ENCODE peak calls at places on chromosomes 6 and 20, in eight cellular contexts. One of them, this sample, is unnamed.
A peak's percentile ranks its signal among the peaks of the same experiment; 100 is the strongest.

GRCh38 chr20:19492116-19492515 is 265.9 kb upstream of the RIN2 start:
- DNase-seq in stimulated activated naive B cell treated with anti-CD40 and anti-IgM and Interleukin-4, amounts not matched to agents 10 μg/mL and 1 μg/mL and 100 μg/mL, for 72 hours: no peak
- DNase-seq in A549: no peak
- DNase-seq in GDM1: no peak
- DNase-seq in colonic mucosa: no peak
- DNase-seq in right cardiac atrium: no peak
- DNase-seq in stimulated activated CD4-positive, alpha-beta T cell treated with anti-CD3 and anti-CD28 coated beads, Interleukin-1b, Interleukin-23, amount 100 ng/mL, for 24 hours: no peak
- DNase-seq in smooth muscle cell of the brain vasculature: no peak
- DNase-seq in this sample: no peak

GRCh38 chr6:54801669-54802068 is 44.9 kb upstream of the FAM83B start:
- DNase-seq in GDM1: no peak
- DNase-seq in right cardiac atrium: no peak
- DNase-seq in stimulated activated CD4-positive, alpha-beta T cell treated with anti-CD3 and anti-CD28 coated beads, Interleukin-1b, Interleukin-23, amount 100 ng/mL, for 24 hours: no peak
- DNase-seq in smooth muscle cell of the brain vasculature: no peak
- DNase-seq in colonic mucosa: no peak
- DNase-seq in stimulated activated naive B cell treated with anti-CD40 and anti-IgM and Interleukin-4, amounts not matched to agents 10 μg/mL and 1 μg/mL and 100 μg/mL, for 72 hours: no peak
- DNase-seq in A549: peak; percentile 6
- DNase-seq in this sample: no peak

GRCh38 chr6:107330190-107330589 is 129.2 kb downstream of the PDSS2 start:
- DNase-seq in stimulated activated naive B cell treated with anti-CD40 and anti-IgM and Interleukin-4, amounts not matched to agents 10 μg/mL and 1 μg/mL and 100 μg/mL, for 72 hours: peak; percentile 31
- DNase-seq in smooth muscle cell of the brain vasculature: no peak
- DNase-seq in colonic mucosa: no peak
- DNase-seq in right cardiac atrium: no peak
- DNase-seq in A549: no peak
- DNase-seq in GDM1: no peak
- DNase-seq in stimulated activated CD4-positive, alpha-beta T cell treated with anti-CD3 and anti-CD28 coated beads, Interleukin-1b, Interleukin-23, amount 100 ng/mL, for 24 hours: no peak
- DNase-seq in this sample: no peak

GRCh38 chr6:7590918-7591302 is 912 bp downstream of the SNRNP48 start:
- DNase-seq in stimulated activated CD4-positive, alpha-beta T cell treated with anti-CD3 and anti-CD28 coated beads, Interleukin-1b, Interleukin-23, amount 100 ng/mL, for 24 hours: no peak
- DNase-seq in colonic mucosa: peak; percentile 28
- DNase-seq in GDM1: no peak
- DNase-seq in smooth muscle cell of the brain vasculature: no peak
- DNase-seq in A549: no peak
- DNase-seq in stimulated activated naive B cell treated with anti-CD40 and anti-IgM and Interleukin-4, amounts not matched to agents 10 μg/mL and 1 μg/mL and 100 μg/mL, for 72 hours: no peak
- DNase-seq in right cardiac atrium: peak; percentile 31
- DNase-seq in this sample: no peak

GRCh38 chr20:56458227-56458821 is 10.1 kb upstream of the RTF2 start:
- DNase-seq in colonic mucosa: no peak
- DNase-seq in stimulated activated naive B cell treated with anti-CD40 and anti-IgM and Interleukin-4, amounts not matched to agents 10 μg/mL and 1 μg/mL and 100 μg/mL, for 72 hours: no peak
- DNase-seq in GDM1: no peak
- DNase-seq in stimulated activated CD4-positive, alpha-beta T cell treated with anti-CD3 and anti-CD28 coated beads, Interleukin-1b, Interleukin-23, amount 100 ng/mL, for 24 hours: no peak
- DNase-seq in right cardiac atrium: no peak
- DNase-seq in smooth muscle cell of the brain vasculature: no peak
- DNase-seq in A549: no peak
- DNase-seq in this sample: no peak

GRCh38 chr6:21390537-21391213 is 202.9 kb upstream of the SOX4 start:
- DNase-seq in stimulated activated CD4-positive, alpha-beta T cell treated with anti-CD3 and anti-CD28 coated beads, Interleukin-1b, Interleukin-23, amount 100 ng/mL, for 24 hours: no peak
- DNase-seq in stimulated activated naive B cell treated with anti-CD40 and anti-IgM and Interleukin-4, amounts not matched to agents 10 μg/mL and 1 μg/mL and 100 μg/mL, for 72 hours: no peak
- DNase-seq in A549: no peak
- DNase-seq in colonic mucosa: no peak
- DNase-seq in right cardiac atrium: no peak
- DNase-seq in GDM1: no peak
- DNase-seq in smooth muscle cell of the brain vasculature: no peak
- DNase-seq in this sample: no peak

GRCh38 chr20:22663528-22664025 is 79.2 kb upstream of the FOXA2 start:
- DNase-seq in GDM1: no peak
- DNase-seq in colonic mucosa: no peak
- DNase-seq in right cardiac atrium: no peak
- DNase-seq in smooth muscle cell of the brain vasculature: no peak
- DNase-seq in stimulated activated naive B cell treated with anti-CD40 and anti-IgM and Interleukin-4, amounts not matched to agents 10 μg/mL and 1 μg/mL and 100 μg/mL, for 72 hours: no peak
- DNase-seq in stimulated activated CD4-positive, alpha-beta T cell treated with anti-CD3 and anti-CD28 coated beads, Interleukin-1b, Interleukin-23, amount 100 ng/mL, for 24 hours: no peak
- DNase-seq in A549: no peak
- DNase-seq in this sample: peak; percentile 79

GRCh38 chr6:24680582-24680981 is 13.7 kb downstream of the ACOT13 start:
- DNase-seq in A549: no peak
- DNase-seq in smooth muscle cell of the brain vasculature: no peak
- DNase-seq in stimulated activated CD4-positive, alpha-beta T cell treated with anti-CD3 and anti-CD28 coated beads, Interleukin-1b, Interleukin-23, amount 100 ng/mL, for 24 hours: no peak
- DNase-seq in right cardiac atrium: no peak
- DNase-seq in stimulated activated naive B cell treated with anti-CD40 and anti-IgM and Interleukin-4, amounts not matched to agents 10 μg/mL and 1 μg/mL and 100 μg/mL, for 72 hours: no peak
- DNase-seq in colonic mucosa: no peak
- DNase-seq in GDM1: no peak
- DNase-seq in this sample: no peak

GRCh38 chr20:46252352-46253091 is 55.8 kb downstream of the CDH22 start:
- DNase-seq in GDM1: no peak
- DNase-seq in stimulated activated naive B cell treated with anti-CD40 and anti-IgM and Interleukin-4, amounts not matched to agents 10 μg/mL and 1 μg/mL and 100 μg/mL, for 72 hours: no peak
- DNase-seq in colonic mucosa: no peak
- DNase-seq in right cardiac atrium: no peak
- DNase-seq in smooth muscle cell of the brain vasculature: no peak
- DNase-seq in A549: no peak
- DNase-seq in stimulated activated CD4-positive, alpha-beta T cell treated with anti-CD3 and anti-CD28 coated beads, Interleukin-1b, Interleukin-23, amount 100 ng/mL, for 24 hours: no peak
- DNase-seq in this sample: no peak

GRCh38 chr6:117448732-117449131 is 23.0 kb upstream of the ROS1 start:
- DNase-seq in A549: peak; percentile 76
- DNase-seq in right cardiac atrium: no peak
- DNase-seq in stimulated activated naive B cell treated with anti-CD40 and anti-IgM and Interleukin-4, amounts not matched to agents 10 μg/mL and 1 μg/mL and 100 μg/mL, for 72 hours: no peak
- DNase-seq in smooth muscle cell of the brain vasculature: peak; percentile 20
- DNase-seq in colonic mucosa: no peak
- DNase-seq in GDM1: no peak
- DNase-seq in stimulated activated CD4-positive, alpha-beta T cell treated with anti-CD3 and anti-CD28 coated beads, Interleukin-1b, Interleukin-23, amount 100 ng/mL, for 24 hours: no peak
- DNase-seq in this sample: no peak

GRCh38 chr6:119184008-119184665 is 105.7 kb upstream of the FAM184A start:
- DNase-seq in stimulated activated CD4-positive, alpha-beta T cell treated with anti-CD3 and anti-CD28 coated beads, Interleukin-1b, Interleukin-23, amount 100 ng/mL, for 24 hours: no peak
- DNase-seq in right cardiac atrium: no peak
- DNase-seq in colonic mucosa: no peak
- DNase-seq in smooth muscle cell of the brain vasculature: no peak
- DNase-seq in GDM1: no peak
- DNase-seq in A549: no peak
- DNase-seq in stimulated activated naive B cell treated with anti-CD40 and anti-IgM and Interleukin-4, amounts not matched to agents 10 μg/mL and 1 μg/mL and 100 μg/mL, for 72 hours: no peak
- DNase-seq in this sample: no peak

GRCh38 chr6:18742406-18742805 is 355.3 kb downstream of the RNF144B start:
- DNase-seq in stimulated activated CD4-positive, alpha-beta T cell treated with anti-CD3 and anti-CD28 coated beads, Interleukin-1b, Interleukin-23, amount 100 ng/mL, for 24 hours: no peak
- DNase-seq in right cardiac atrium: no peak
- DNase-seq in stimulated activated naive B cell treated with anti-CD40 and anti-IgM and Interleukin-4, amounts not matched to agents 10 μg/mL and 1 μg/mL and 100 μg/mL, for 72 hours: no peak
- DNase-seq in GDM1: no peak
- DNase-seq in smooth muscle cell of the brain vasculature: no peak
- DNase-seq in colonic mucosa: no peak
- DNase-seq in A549: no peak
- DNase-seq in this sample: no peak

GRCh38 chr6:26537160-26537845 is 863 bp upstream of the HMGN4 start:
- DNase-seq in colonic mucosa: peak; percentile 94
- DNase-seq in stimulated activated naive B cell treated with anti-CD40 and anti-IgM and Interleukin-4, amounts not matched to agents 10 μg/mL and 1 μg/mL and 100 μg/mL, for 72 hours: peak; percentile 89
- DNase-seq in stimulated activated CD4-positive, alpha-beta T cell treated with anti-CD3 and anti-CD28 coated beads, Interleukin-1b, Interleukin-23, amount 100 ng/mL, for 24 hours: peak; percentile 82
- DNase-seq in GDM1: peak; percentile 92
- DNase-seq in smooth muscle cell of the brain vasculature: peak; percentile 80
- DNase-seq in A549: peak; percentile 97
- DNase-seq in right cardiac atrium: peak; percentile 90
- DNase-seq in this sample: peak; percentile 99

GRCh38 chr6:100342830-100343229 is 121.9 kb downstream of the SIM1 start:
- DNase-seq in colonic mucosa: no peak
- DNase-seq in right cardiac atrium: no peak
- DNase-seq in smooth muscle cell of the brain vasculature: no peak
- DNase-seq in stimulated activated naive B cell treated with anti-CD40 and anti-IgM and Interleukin-4, amounts not matched to agents 10 μg/mL and 1 μg/mL and 100 μg/mL, for 72 hours: no peak
- DNase-seq in A549: no peak
- DNase-seq in GDM1: no peak
- DNase-seq in stimulated activated CD4-positive, alpha-beta T cell treated with anti-CD3 and anti-CD28 coated beads, Interleukin-1b, Interleukin-23, amount 100 ng/mL, for 24 hours: no peak
- DNase-seq in this sample: no peak

GRCh38 chr6:168988801-168989200 is 264.8 kb downstream of the THBS2 start:
- DNase-seq in colonic mucosa: no peak
- DNase-seq in stimulated activated CD4-positive, alpha-beta T cell treated with anti-CD3 and anti-CD28 coated beads, Interleukin-1b, Interleukin-23, amount 100 ng/mL, for 24 hours: no peak
- DNase-seq in right cardiac atrium: peak; percentile 34
- DNase-seq in stimulated activated naive B cell treated with anti-CD40 and anti-IgM and Interleukin-4, amounts not matched to agents 10 μg/mL and 1 μg/mL and 100 μg/mL, for 72 hours: no peak
- DNase-seq in A549: no peak
- DNase-seq in GDM1: no peak
- DNase-seq in smooth muscle cell of the brain vasculature: no peak
- DNase-seq in this sample: no peak

GRCh38 chr6:105835373-105835772 is 250.8 kb upstream of the PRDM1 start:
- DNase-seq in smooth muscle cell of the brain vasculature: peak; percentile 9
- DNase-seq in GDM1: no peak
- DNase-seq in right cardiac atrium: no peak
- DNase-seq in colonic mucosa: no peak
- DNase-seq in A549: peak; percentile 53
- DNase-seq in stimulated activated naive B cell treated with anti-CD40 and anti-IgM and Interleukin-4, amounts not matched to agents 10 μg/mL and 1 μg/mL and 100 μg/mL, for 72 hours: no peak
- DNase-seq in stimulated activated CD4-positive, alpha-beta T cell treated with anti-CD3 and anti-CD28 coated beads, Interleukin-1b, Interleukin-23, amount 100 ng/mL, for 24 hours: no peak
- DNase-seq in this sample: peak; percentile 74

GRCh38 chr20:10971096-10971495 is 297.3 kb upstream of the JAG1 start:
- DNase-seq in GDM1: no peak
- DNase-seq in right cardiac atrium: no peak
- DNase-seq in stimulated activated CD4-positive, alpha-beta T cell treated with anti-CD3 and anti-CD28 coated beads, Interleukin-1b, Interleukin-23, amount 100 ng/mL, for 24 hours: no peak
- DNase-seq in smooth muscle cell of the brain vasculature: no peak
- DNase-seq in colonic mucosa: no peak
- DNase-seq in stimulated activated naive B cell treated with anti-CD40 and anti-IgM and Interleukin-4, amounts not matched to agents 10 μg/mL and 1 μg/mL and 100 μg/mL, for 72 hours: no peak
- DNase-seq in A549: no peak
- DNase-seq in this sample: no peak

GRCh38 chr20:58497076-58497665 is 18.0 kb downstream of the APCDD1L start:
- DNase-seq in GDM1: no peak
- DNase-seq in A549: no peak
- DNase-seq in stimulated activated naive B cell treated with anti-CD40 and anti-IgM and Interleukin-4, amounts not matched to agents 10 μg/mL and 1 μg/mL and 100 μg/mL, for 72 hours: no peak
- DNase-seq in stimulated activated CD4-positive, alpha-beta T cell treated with anti-CD3 and anti-CD28 coated beads, Interleukin-1b, Interleukin-23, amount 100 ng/mL, for 24 hours: no peak
- DNase-seq in smooth muscle cell of the brain vasculature: no peak
- DNase-seq in right cardiac atrium: no peak
- DNase-seq in colonic mucosa: no peak
- DNase-seq in this sample: no peak

GRCh38 chr20:35539756-35540212 is 2.1 kb upstream of the ERGIC3 start:
- DNase-seq in stimulated activated CD4-positive, alpha-beta T cell treated with anti-CD3 and anti-CD28 coated beads, Interleukin-1b, Interleukin-23, amount 100 ng/mL, for 24 hours: no peak
- DNase-seq in GDM1: no peak
- DNase-seq in stimulated activated naive B cell treated with anti-CD40 and anti-IgM and Interleukin-4, amounts not matched to agents 10 μg/mL and 1 μg/mL and 100 μg/mL, for 72 hours: peak; percentile 59
- DNase-seq in smooth muscle cell of the brain vasculature: no peak
- DNase-seq in A549: peak; percentile 19
- DNase-seq in right cardiac atrium: peak; percentile 45
- DNase-seq in colonic mucosa: peak; percentile 59
- DNase-seq in this sample: no peak

GRCh38 chr6:135520781-135521180 is 23.2 kb upstream of the AHI1 start:
- DNase-seq in smooth muscle cell of the brain vasculature: no peak
- DNase-seq in colonic mucosa: no peak
- DNase-seq in GDM1: no peak
- DNase-seq in A549: no peak
- DNase-seq in right cardiac atrium: no peak
- DNase-seq in stimulated activated naive B cell treated with anti-CD40 and anti-IgM and Interleukin-4, amounts not matched to agents 10 μg/mL and 1 μg/mL and 100 μg/mL, for 72 hours: no peak
- DNase-seq in stimulated activated CD4-positive, alpha-beta T cell treated with anti-CD3 and anti-CD28 coated beads, Interleukin-1b, Interleukin-23, amount 100 ng/mL, for 24 hours: no peak
- DNase-seq in this sample: no peak

GRCh38 chr6:17584241-17584803 is 15.8 kb upstream of the FAM8A1 start:
- DNase-seq in GDM1: no peak
- DNase-seq in smooth muscle cell of the brain vasculature: peak; percentile 63
- DNase-seq in stimulated activated CD4-positive, alpha-beta T cell treated with anti-CD3 and anti-CD28 coated beads, Interleukin-1b, Interleukin-23, amount 100 ng/mL, for 24 hours: no peak
- DNase-seq in colonic mucosa: no peak
- DNase-seq in right cardiac atrium: no peak
- DNase-seq in A549: peak; percentile 68
- DNase-seq in stimulated activated naive B cell treated with anti-CD40 and anti-IgM and Interleukin-4, amounts not matched to agents 10 μg/mL and 1 μg/mL and 100 μg/mL, for 72 hours: no peak
- DNase-seq in this sample: no peak

GRCh38 chr6:110665600-110665999 is 149.7 kb downstream of the CDK19 start:
- DNase-seq in stimulated activated CD4-positive, alpha-beta T cell treated with anti-CD3 and anti-CD28 coated beads, Interleukin-1b, Interleukin-23, amount 100 ng/mL, for 24 hours: no peak
- DNase-seq in smooth muscle cell of the brain vasculature: no peak
- DNase-seq in stimulated activated naive B cell treated with anti-CD40 and anti-IgM and Interleukin-4, amounts not matched to agents 10 μg/mL and 1 μg/mL and 100 μg/mL, for 72 hours: no peak
- DNase-seq in A549: no peak
- DNase-seq in colonic mucosa: no peak
- DNase-seq in right cardiac atrium: no peak
- DNase-seq in GDM1: no peak
- DNase-seq in this sample: no peak

GRCh38 chr6:121285041-121285440 is 49.2 kb downstream of the TBC1D32 start:
- DNase-seq in GDM1: no peak
- DNase-seq in colonic mucosa: no peak
- DNase-seq in stimulated activated CD4-positive, alpha-beta T cell treated with anti-CD3 and anti-CD28 coated beads, Interleukin-1b, Interleukin-23, amount 100 ng/mL, for 24 hours: no peak
- DNase-seq in smooth muscle cell of the brain vasculature: no peak
- DNase-seq in right cardiac atrium: no peak
- DNase-seq in stimulated activated naive B cell treated with anti-CD40 and anti-IgM and Interleukin-4, amounts not matched to agents 10 μg/mL and 1 μg/mL and 100 μg/mL, for 72 hours: no peak
- DNase-seq in A549: peak; percentile 2
- DNase-seq in this sample: no peak

GRCh38 chr6:23446394-23447001 is 679.5 kb upstream of the NRSN1 start:
- DNase-seq in smooth muscle cell of the brain vasculature: peak; percentile 39
- DNase-seq in stimulated activated CD4-positive, alpha-beta T cell treated with anti-CD3 and anti-CD28 coated beads, Interleukin-1b, Interleukin-23, amount 100 ng/mL, for 24 hours: no peak
- DNase-seq in A549: peak; percentile 9
- DNase-seq in colonic mucosa: no peak
- DNase-seq in right cardiac atrium: no peak
- DNase-seq in stimulated activated naive B cell treated with anti-CD40 and anti-IgM and Interleukin-4, amounts not matched to agents 10 μg/mL and 1 μg/mL and 100 μg/mL, for 72 hours: no peak
- DNase-seq in GDM1: no peak
- DNase-seq in this sample: no peak

GRCh38 chr20:49883246-49883802 is 32.0 kb downstream of the SPATA2 start:
- DNase-seq in colonic mucosa: no peak
- DNase-seq in stimulated activated naive B cell treated with anti-CD40 and anti-IgM and Interleukin-4, amounts not matched to agents 10 μg/mL and 1 μg/mL and 100 μg/mL, for 72 hours: no peak
- DNase-seq in right cardiac atrium: no peak
- DNase-seq in A549: no peak
- DNase-seq in stimulated activated CD4-positive, alpha-beta T cell treated with anti-CD3 and anti-CD28 coated beads, Interleukin-1b, Interleukin-23, amount 100 ng/mL, for 24 hours: no peak
- DNase-seq in GDM1: no peak
- DNase-seq in smooth muscle cell of the brain vasculature: no peak
- DNase-seq in this sample: no peak

GRCh38 chr6:16471222-16471784 is 232.9 kb downstream of the GMPR start:
- DNase-seq in colonic mucosa: no peak
- DNase-seq in GDM1: no peak
- DNase-seq in smooth muscle cell of the brain vasculature: no peak
- DNase-seq in stimulated activated naive B cell treated with anti-CD40 and anti-IgM and Interleukin-4, amounts not matched to agents 10 μg/mL and 1 μg/mL and 100 μg/mL, for 72 hours: no peak
- DNase-seq in stimulated activated CD4-positive, alpha-beta T cell treated with anti-CD3 and anti-CD28 coated beads, Interleukin-1b, Interleukin-23, amount 100 ng/mL, for 24 hours: no peak
- DNase-seq in right cardiac atrium: no peak
- DNase-seq in A549: no peak
- DNase-seq in this sample: no peak

GRCh38 chr20:5770240-5770986 is 20.2 kb downstream of the SHLD1 start:
- DNase-seq in colonic mucosa: no peak
- DNase-seq in right cardiac atrium: no peak
- DNase-seq in stimulated activated CD4-positive, alpha-beta T cell treated with anti-CD3 and anti-CD28 coated beads, Interleukin-1b, Interleukin-23, amount 100 ng/mL, for 24 hours: no peak
- DNase-seq in stimulated activated naive B cell treated with anti-CD40 and anti-IgM and Interleukin-4, amounts not matched to agents 10 μg/mL and 1 μg/mL and 100 μg/mL, for 72 hours: no peak
- DNase-seq in A549: no peak
- DNase-seq in smooth muscle cell of the brain vasculature: no peak
- DNase-seq in GDM1: no peak
- DNase-seq in this sample: no peak

GRCh38 chr6:87118054-87118453 is 23.1 kb upstream of the CGA start:
- DNase-seq in stimulated activated CD4-positive, alpha-beta T cell treated with anti-CD3 and anti-CD28 coated beads, Interleukin-1b, Interleukin-23, amount 100 ng/mL, for 24 hours: no peak
- DNase-seq in right cardiac atrium: no peak
- DNase-seq in stimulated activated naive B cell treated with anti-CD40 and anti-IgM and Interleukin-4, amounts not matched to agents 10 μg/mL and 1 μg/mL and 100 μg/mL, for 72 hours: no peak
- DNase-seq in A549: no peak
- DNase-seq in smooth muscle cell of the brain vasculature: no peak
- DNase-seq in colonic mucosa: no peak
- DNase-seq in GDM1: no peak
- DNase-seq in this sample: no peak

GRCh38 chr6:100559859-100560258 is 95.1 kb upstream of the SIM1 start:
- DNase-seq in right cardiac atrium: no peak
- DNase-seq in stimulated activated CD4-positive, alpha-beta T cell treated with anti-CD3 and anti-CD28 coated beads, Interleukin-1b, Interleukin-23, amount 100 ng/mL, for 24 hours: no peak
- DNase-seq in smooth muscle cell of the brain vasculature: no peak
- DNase-seq in stimulated activated naive B cell treated with anti-CD40 and anti-IgM and Interleukin-4, amounts not matched to agents 10 μg/mL and 1 μg/mL and 100 μg/mL, for 72 hours: no peak
- DNase-seq in GDM1: no peak
- DNase-seq in A549: no peak
- DNase-seq in colonic mucosa: no peak
- DNase-seq in this sample: no peak

GRCh38 chr20:9407805-9408421 is 106.5 kb upstream of the LAMP5 start:
- DNase-seq in GDM1: peak; percentile 11
- DNase-seq in A549: peak; percentile 77
- DNase-seq in stimulated activated naive B cell treated with anti-CD40 and anti-IgM and Interleukin-4, amounts not matched to agents 10 μg/mL and 1 μg/mL and 100 μg/mL, for 72 hours: peak; percentile 41
- DNase-seq in smooth muscle cell of the brain vasculature: peak; percentile 50
- DNase-seq in right cardiac atrium: no peak
- DNase-seq in stimulated activated CD4-positive, alpha-beta T cell treated with anti-CD3 and anti-CD28 coated beads, Interleukin-1b, Interleukin-23, amount 100 ng/mL, for 24 hours: peak; percentile 34
- DNase-seq in colonic mucosa: peak; percentile 65
- DNase-seq in this sample: no peak

GRCh38 chr6:139970591-139970991 is 596.1 kb upstream of the CITED2 start:
- DNase-seq in A549: no peak
- DNase-seq in stimulated activated naive B cell treated with anti-CD40 and anti-IgM and Interleukin-4, amounts not matched to agents 10 μg/mL and 1 μg/mL and 100 μg/mL, for 72 hours: no peak
- DNase-seq in stimulated activated CD4-positive, alpha-beta T cell treated with anti-CD3 and anti-CD28 coated beads, Interleukin-1b, Interleukin-23, amount 100 ng/mL, for 24 hours: no peak
- DNase-seq in colonic mucosa: no peak
- DNase-seq in smooth muscle cell of the brain vasculature: no peak
- DNase-seq in GDM1: no peak
- DNase-seq in right cardiac atrium: no peak
- DNase-seq in this sample: no peak

GRCh38 chr6:121885399-121886152 is 450.1 kb downstream of the GJA1 start:
- DNase-seq in colonic mucosa: no peak
- DNase-seq in smooth muscle cell of the brain vasculature: no peak
- DNase-seq in GDM1: no peak
- DNase-seq in stimulated activated naive B cell treated with anti-CD40 and anti-IgM and Interleukin-4, amounts not matched to agents 10 μg/mL and 1 μg/mL and 100 μg/mL, for 72 hours: no peak
- DNase-seq in A549: peak; percentile 14
- DNase-seq in right cardiac atrium: no peak
- DNase-seq in stimulated activated CD4-positive, alpha-beta T cell treated with anti-CD3 and anti-CD28 coated beads, Interleukin-1b, Interleukin-23, amount 100 ng/mL, for 24 hours: no peak
- DNase-seq in this sample: no peak

GRCh38 chr6:108798672-108799355 is 49.4 kb upstream of the ARMC2 start:
- DNase-seq in stimulated activated naive B cell treated with anti-CD40 and anti-IgM and Interleukin-4, amounts not matched to agents 10 μg/mL and 1 μg/mL and 100 μg/mL, for 72 hours: no peak
- DNase-seq in stimulated activated CD4-positive, alpha-beta T cell treated with anti-CD3 and anti-CD28 coated beads, Interleukin-1b, Interleukin-23, amount 100 ng/mL, for 24 hours: peak; percentile 36
- DNase-seq in GDM1: peak; percentile 94
- DNase-seq in smooth muscle cell of the brain vasculature: no peak
- DNase-seq in colonic mucosa: no peak
- DNase-seq in right cardiac atrium: peak; percentile 35
- DNase-seq in A549: no peak
- DNase-seq in this sample: no peak

GRCh38 chr20:45972500-45973183 is 639 bp upstream of the ZNF335 start:
- DNase-seq in stimulated activated CD4-positive, alpha-beta T cell treated with anti-CD3 and anti-CD28 coated beads, Interleukin-1b, Interleukin-23, amount 100 ng/mL, for 24 hours: peak; percentile 87
- DNase-seq in colonic mucosa: no peak
- DNase-seq in A549: no peak
- DNase-seq in right cardiac atrium: no peak
- DNase-seq in stimulated activated naive B cell treated with anti-CD40 and anti-IgM and Interleukin-4, amounts not matched to agents 10 μg/mL and 1 μg/mL and 100 μg/mL, for 72 hours: no peak
- DNase-seq in smooth muscle cell of the brain vasculature: no peak
- DNase-seq in GDM1: peak; percentile 94
- DNase-seq in this sample: no peak

This sample was measured in esophagus muscularis mucosa.